ENCODE peak calls at places on chromosomes 1 and 21, in five cellular contexts. Y is adrenal gland, K is RWPE2, W is fibroblast of lung, S is tibial nerve. L is an unnamed sample. For H3K27me3, the result is how much of the 10 kb centered on the place peaks cover.

GRCh38 chr21:29987762-29988161 is 48.0 kb upstream of the GRIK1 start:
- DNase-seq in Y (no peak), S (no peak), K (no peak), W (no peak), L (no peak)

GRCh38 chr21:15730484-15731242 is 881 bp downstream of the USP25 start:
- DNase-seq in Y (no peak), S (no peak), K (no peak), W (no peak), L (no peak)

GRCh38 chr1:18955442-18956188 is 861 bp downstream of the IFFO2 start:
- DNase-seq in S (no peak), K (peak), Y (no peak), W (no peak), L (peak)

GRCh38 chr1:177495878-177496277 is 325.1 kb downstream of the BRINP2 start:
- DNase-seq in Y (no peak), W (no peak), S (no peak), K (no peak), L (no peak)

GRCh38 chr1:174572771-174573170 is 125.0 kb downstream of the GPR52 start:
- DNase-seq in K (no peak), W (peak), S (no peak), Y (no peak), L (no peak)

GRCh38 chr1:163692266-163692665 is 370.5 kb downstream of the NUF2 start:
- DNase-seq in K (peak), Y (no peak), S (no peak), W (no peak), L (no peak)

GRCh38 chr1:204089044-204089751 is 16.3 kb downstream of the SOX13 start:
- DNase-seq in S (peak), Y (peak), K (no peak), W (no peak), L (no peak)

GRCh38 chr1:65148548-65149390 is 766 bp downstream of the AK4 start:
- DNase-seq in W (peak), Y (peak), K (peak), S (peak), L (no peak)

GRCh38 chr1:247358920-247359319 is 27.3 kb upstream of the ZNF496 start:
- DNase-seq in Y (peak), S (no peak), W (no peak), K (no peak), L (no peak)

DNA sequence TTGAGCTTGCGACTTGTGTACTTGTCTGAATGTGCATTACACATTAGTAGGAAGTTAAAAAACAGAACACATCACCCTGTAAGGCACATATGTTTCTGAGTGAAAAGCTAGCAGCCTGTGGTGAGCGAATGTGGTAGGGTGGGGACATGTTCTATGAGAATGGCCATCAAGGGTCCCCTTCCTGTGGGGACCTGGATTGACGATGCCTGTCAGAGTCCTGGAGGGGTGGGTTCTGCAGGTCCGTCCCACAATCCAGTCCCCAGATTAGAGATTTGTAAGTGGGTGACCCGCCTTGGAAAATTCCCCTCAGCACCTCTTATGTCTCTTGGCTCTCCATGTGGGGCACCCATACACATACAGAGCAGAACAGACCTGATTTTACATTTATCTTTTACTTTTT is 40.0 kb downstream of the MTARC1 start:
- DNase-seq in W (no peak), K (no peak), Y (no peak), S (no peak), L (no peak)
- H3K27ac ChIP-seq in W (no peak), K (no peak), Y (no peak), S (no peak), L (no peak)

DNA sequence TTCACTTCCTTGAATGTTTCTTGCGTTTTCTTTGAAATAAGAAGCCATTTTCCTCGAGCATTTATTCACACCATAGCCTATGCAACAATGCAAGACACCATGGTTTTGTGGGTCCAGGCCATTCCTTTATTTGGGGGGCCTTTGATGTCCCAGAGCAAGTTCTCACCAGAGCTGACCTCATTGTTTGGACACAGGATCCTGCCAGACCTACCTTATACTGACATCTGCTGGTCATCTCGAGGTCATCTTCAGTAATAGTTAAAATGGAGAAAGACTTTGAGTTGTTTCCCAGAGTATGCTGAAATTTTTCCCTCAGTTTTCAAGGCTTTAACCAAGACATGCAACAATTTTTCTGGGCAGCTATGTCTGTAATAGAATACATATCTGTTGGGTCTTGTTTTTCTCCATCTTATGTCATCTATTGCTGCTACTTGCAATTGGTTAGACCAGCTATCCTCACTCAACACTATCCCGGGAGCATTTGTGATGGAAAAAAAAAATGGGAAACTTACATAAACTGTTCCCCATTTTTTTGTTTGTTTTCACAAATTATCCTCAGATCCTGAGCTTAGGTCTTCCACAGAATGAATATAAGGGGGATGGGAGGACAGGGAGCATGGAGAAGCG is 34.0 kb upstream of the BACE2 start:
- DNase-seq in W (peak), Y (no peak), S (no peak), K (no peak), L (no peak)
- H3K27me3 ChIP-seq in W (under half), Y (under half), S (under half), K (under half), L (under half)

GRCh38 chr1:88730132-88730675 is 46.1 kb downstream of the PKN2 start:
- DNase-seq in Y (no peak), K (no peak), W (no peak), S (no peak), L (no peak)

GRCh38 chr1:88729297-88729696 is 45.2 kb downstream of the PKN2 start:
- DNase-seq in S (no peak), W (no peak), K (no peak), Y (no peak), L (no peak)

GRCh38 chr1:88730995-88731394 is 46.9 kb downstream of the PKN2 start:
- DNase-seq in K (no peak), Y (no peak), S (no peak), W (no peak), L (no peak)

GRCh38 chr1:88727205-88727604 is 43.1 kb downstream of the PKN2 start:
- DNase-seq in Y (no peak), W (no peak), K (no peak), S (no peak), L (no peak)

DNA sequence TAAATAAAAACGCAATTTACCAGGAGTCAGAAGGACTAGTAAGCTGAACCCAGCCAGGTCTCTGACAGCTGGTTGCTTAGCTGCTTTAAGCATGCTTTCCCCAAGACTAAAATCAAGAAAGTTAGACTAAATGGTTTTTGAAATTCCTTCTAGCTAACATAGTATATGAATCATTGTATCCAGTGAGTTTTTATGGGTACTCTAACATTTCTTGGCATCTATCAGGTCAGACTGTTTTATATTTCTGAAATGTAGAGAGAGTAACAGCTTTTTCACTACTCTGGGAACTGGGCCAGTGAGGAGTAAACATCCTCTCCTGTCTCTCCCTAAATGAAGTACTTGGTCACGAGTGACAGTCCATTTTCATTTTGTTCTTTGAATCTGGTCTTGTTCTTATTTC is 47.4 kb downstream of the PKN2 start:
- DNase-seq in Y (peak), W (peak), S (no peak), K (no peak), L (no peak)
- H3K27ac ChIP-seq in Y (peak), W (peak), S (no peak), K (peak), L (no peak)

GRCh38 chr1:98045211-98046030 is 124.6 kb upstream of the DPYD start:
- DNase-seq in K (peak), S (no peak), Y (no peak), W (peak), L (no peak)

GRCh38 chr1:98046031-98046641 is 125.3 kb upstream of the DPYD start:
- DNase-seq in W (peak), S (no peak), Y (no peak), K (no peak), L (no peak)

GRCh38 chr1:98049370-98050115 is 128.7 kb upstream of the DPYD start:
- DNase-seq in Y (no peak), S (no peak), W (peak), K (no peak), L (no peak)

GRCh38 chr1:98051065-98051675 is 130.3 kb upstream of the DPYD start:
- DNase-seq in S (peak), Y (peak), W (peak), K (peak), L (peak)

GRCh38 chr1:98048234-98048633 is 127.4 kb upstream of the DPYD start:
- DNase-seq in W (peak), Y (peak), S (peak), K (peak), L (peak)
- H3K27me3 ChIP-seq in W (under half), Y (half or more), S (half or more), K (under half), L (half or more)

DNA sequence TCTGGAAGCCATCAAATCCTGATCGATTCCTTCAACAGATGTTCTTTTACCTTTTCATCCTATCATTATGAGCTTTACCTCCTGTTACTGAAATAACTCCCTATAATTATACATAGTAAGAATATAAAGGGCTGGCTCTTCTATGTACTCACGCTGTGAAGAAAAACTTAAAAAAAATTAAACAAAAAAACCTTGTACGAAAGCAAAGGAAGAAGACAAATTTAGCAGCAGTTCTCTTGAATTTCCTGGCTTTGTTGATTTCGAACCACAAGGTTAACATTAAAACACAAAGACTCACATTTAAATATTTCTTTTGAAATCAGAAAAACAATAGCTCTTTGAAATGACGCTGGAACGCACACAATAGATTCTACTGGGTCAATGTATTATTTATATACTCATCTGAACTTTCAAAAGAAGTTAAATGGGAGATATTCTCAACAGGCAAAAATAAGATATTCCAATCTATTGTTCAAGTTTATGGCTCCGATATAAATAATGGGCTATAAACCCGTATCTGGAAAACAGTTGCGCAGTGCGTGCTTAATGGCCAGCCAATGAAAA is 13.6 kb upstream of the SPEN start:
- DNase-seq in W (no peak), K (no peak), Y (no peak), S (no peak), L (no peak)
- H3K27ac ChIP-seq in W (peak), K (peak), Y (peak), S (peak), L (peak)

DNA sequence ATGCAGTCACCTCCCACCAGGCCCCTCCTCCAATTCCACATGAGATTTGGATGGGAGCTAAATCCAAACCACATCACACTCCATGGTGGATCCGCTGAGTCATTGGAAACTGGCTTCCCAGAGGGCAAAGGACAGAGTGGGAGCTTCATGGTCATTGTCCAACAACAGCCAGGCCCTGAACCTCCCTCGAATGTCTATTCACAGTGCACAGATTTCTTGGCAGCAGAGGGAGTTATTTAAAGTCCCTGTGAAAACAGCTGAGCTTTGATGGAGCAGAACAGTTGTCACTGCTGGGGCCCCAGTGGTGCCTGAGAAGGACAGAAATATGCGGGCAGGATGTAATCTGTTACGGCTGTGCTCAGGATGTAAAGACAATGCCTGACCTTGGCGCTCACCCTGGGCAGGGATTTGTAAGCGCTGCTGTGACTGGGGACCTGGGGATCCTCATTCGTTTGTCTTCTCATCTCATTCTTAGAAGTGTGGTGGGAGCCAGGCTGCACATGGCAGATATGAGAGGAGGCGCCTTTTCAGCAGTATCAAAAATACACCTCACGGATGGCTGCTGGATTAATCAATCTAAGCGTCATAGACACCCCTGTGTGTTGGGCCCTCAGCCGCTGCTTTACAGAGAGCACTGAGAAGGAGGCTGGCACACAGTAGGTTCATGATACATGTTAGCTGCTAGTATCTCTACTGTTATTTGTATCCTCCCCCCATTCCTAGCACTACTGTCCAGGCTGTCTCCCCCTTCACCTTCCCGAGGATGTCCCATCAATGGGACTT is 439.4 kb downstream of the PTPRU start:
- DNase-seq in S (no peak), K (no peak), W (peak), Y (no peak), L (no peak)
- H3K27me3 ChIP-seq in S (under half), K (under half), W (under half), Y (under half), L (under half)

DNA sequence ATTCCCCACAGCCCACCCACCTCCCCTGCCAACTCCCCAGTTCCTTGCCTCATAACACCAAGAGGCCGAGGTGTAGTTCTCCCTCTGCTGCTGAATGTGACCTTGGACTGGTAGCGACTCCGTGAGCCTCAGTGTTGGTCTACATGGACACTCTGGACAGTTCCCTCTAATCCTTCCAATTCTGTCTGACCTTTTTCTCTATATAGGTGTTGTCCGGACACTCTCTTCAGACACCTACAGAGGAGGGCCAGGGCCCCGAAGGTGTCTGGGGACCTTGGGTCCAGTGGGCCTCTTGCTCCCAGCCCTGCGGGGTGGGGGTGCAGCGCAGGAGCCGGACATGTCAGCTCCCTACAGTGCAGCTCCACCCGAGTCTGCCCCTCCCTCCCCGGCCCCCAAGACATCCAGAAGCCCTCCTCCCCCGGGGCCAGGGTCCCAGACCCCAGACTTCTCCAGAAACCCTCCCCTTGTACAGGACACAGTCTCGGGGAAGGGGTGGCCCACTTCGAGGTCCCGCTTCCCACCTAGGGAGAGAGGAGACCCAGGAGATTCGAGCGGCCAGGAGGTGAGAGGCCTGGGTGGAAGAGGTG is 3.6 kb downstream of the ADAMTSL4 start:
- DNase-seq in S (no peak), W (no peak), Y (no peak), K (no peak), L (no peak)
- H3K27ac ChIP-seq in S (peak), W (peak), Y (peak), K (peak), L (no peak)

GRCh38 chr1:160636076-160636475 is 10.8 kb downstream of the SLAMF1 start:
- DNase-seq in S (no peak), W (no peak), Y (no peak), K (no peak), L (no peak)
- H3K27me3 ChIP-seq in S (under half), W (under half), Y (under half), K (under half), L (under half)

L was measured in CD4-positive, alpha-beta T cell.